ENCODE peak calls at places on chromosomes 3 and 15, in nine cellular contexts. S is heart left ventricle, N is fibroblast of pulmonary artery, F is GM10248, D is psoas muscle, A is stomach, O is dorsolateral prefrontal cortex, X is HFFc6, W is WTC11. T is an unnamed sample.

GRCh38 chr3:107271787-107272387 is 105.4 kb upstream of the CCDC54 start:
- DNase-seq in S (no peak), N (peak), F (peak), D (no peak), A (no peak), O (no peak), X (peak), W (no peak), T (no peak)

GRCh38 chr3:50557106-50557505 is 10.4 kb downstream of the C3orf18 start:
- DNase-seq in S (no peak), N (no peak), F (no peak), D (no peak), A (no peak), O (no peak), X (no peak), W (no peak), T (no peak)

GRCh38 chr15:45377630-45378148 is 655 bp downstream of the GATM start:
- DNase-seq in S (peak), N (no peak), F (no peak), D (peak), A (peak), O (peak), X (no peak), W (peak), T (peak)

GRCh38 chr3:12436514-12437222 is 47.6 kb upstream of the TSEN2 start:
- DNase-seq in S (no peak), N (peak), F (no peak), D (no peak), A (no peak), O (no peak), X (peak), W (no peak), T (no peak)

GRCh38 chr3:179717219-179717618 is 64.4 kb downstream of the USP13 start:
- DNase-seq in S (no peak), N (no peak), F (no peak), D (no peak), A (no peak), O (no peak), X (no peak), W (no peak), T (no peak)

GRCh38 chr3:147924755-147925154 is 515.6 kb downstream of the ZIC1 start:
- DNase-seq in S (no peak), N (no peak), F (no peak), D (no peak), A (no peak), O (no peak), X (no peak), W (no peak), T (no peak)

GRCh38 chr15:41957021-41957897 is 15.1 kb downstream of the EHD4 start:
- DNase-seq in S (no peak), N (no peak), F (peak), D (no peak), A (no peak), O (no peak), X (no peak), W (no peak), T (peak)

GRCh38 chr15:48925714-48926223 is 38.0 kb downstream of the SHC4 start:
- DNase-seq in S (no peak), N (peak), F (no peak), D (no peak), A (no peak), O (no peak), X (peak), W (no peak), T (no peak)

GRCh38 chr3:15500107-15500724 is 21.3 kb downstream of the COLQ start:
- DNase-seq in S (no peak), N (no peak), F (peak), D (no peak), A (no peak), O (no peak), X (no peak), W (no peak), T (no peak)

GRCh38 chr15:31216210-31216911 is 110.3 kb upstream of the KLF13 start:
- DNase-seq in S (peak), N (peak), F (peak), D (peak), A (peak), O (no peak), X (no peak), W (peak), T (peak)

GRCh38 chr3:24495334-24495994 is 814 bp upstream of the THRB start:
- DNase-seq in S (peak), N (no peak), F (no peak), D (peak), A (peak), O (peak), X (no peak), W (peak), T (peak)

GRCh38 chr15:78928616-78929093 is 16.2 kb downstream of the CTSH start:
- DNase-seq in S (no peak), N (no peak), F (no peak), D (no peak), A (no peak), O (no peak), X (no peak), W (no peak), T (no peak)

GRCh38 chr15:64599716-64600115 is 139.3 kb downstream of the ZNF609 start:
- DNase-seq in S (no peak), N (peak), F (no peak), D (no peak), A (no peak), O (no peak), X (peak), W (no peak), T (no peak)

GRCh38 chr15:89442671-89443307 is 53.6 kb downstream of the RHCG start:
- DNase-seq in S (no peak), N (peak), F (peak), D (no peak), A (peak), O (peak), X (peak), W (peak), T (peak)

GRCh38 chr15:26261966-26262365 is 398.8 kb upstream of the ATP10A start:
- DNase-seq in S (no peak), N (no peak), F (no peak), D (no peak), A (no peak), O (no peak), X (no peak), W (no peak), T (no peak)

GRCh38 chr3:34388836-34389235 is 590.4 kb downstream of the PDCD6IP start:
- DNase-seq in S (no peak), N (no peak), F (no peak), D (no peak), A (no peak), O (no peak), X (no peak), W (no peak), T (no peak)

GRCh38 chr3:70919091-70919490 is 606.7 kb upstream of the MDFIC2 start:
- DNase-seq in S (no peak), N (peak), F (no peak), D (no peak), A (no peak), O (no peak), X (no peak), W (no peak), T (no peak)

GRCh38 chr15:82831894-82832600 is 22.6 kb downstream of the WHAMM start:
- DNase-seq in S (no peak), N (no peak), F (no peak), D (no peak), A (no peak), O (no peak), X (no peak), W (no peak), T (no peak)
- TF ChIP-seq CTCF in S (no peak), N (no peak), F (no peak), D (no peak), A (no peak), O (no peak), X (no peak), W (no peak), T (no peak)

GRCh38 chr3:153443961-153444360 is 281.9 kb downstream of the RAP2B start:
- DNase-seq in S (no peak), N (peak), F (no peak), D (no peak), A (no peak), O (no peak), X (peak), W (no peak), T (no peak)
- TF ChIP-seq CTCF in S (no peak), N (peak), F (no peak), D (no peak), A (no peak), O (no peak), X (peak), W (no peak), T (no peak)

GRCh38 chr3:52379610-52380009 is 63.5 kb downstream of the DNAH1 start:
- DNase-seq in S (no peak), N (no peak), F (no peak), D (no peak), A (no peak), O (no peak), X (no peak), W (no peak), T (no peak)

GRCh38 chr3:52372822-52373504 is 56.8 kb downstream of the DNAH1 start:
- DNase-seq in S (no peak), N (no peak), F (peak), D (peak), A (peak), O (no peak), X (no peak), W (peak), T (peak)

GRCh38 chr3:52373676-52374075 is 57.6 kb downstream of the DNAH1 start:
- DNase-seq in S (no peak), N (no peak), F (no peak), D (no peak), A (no peak), O (no peak), X (peak), W (no peak), T (no peak)

GRCh38 chr3:52380023-52380422 is 63.9 kb downstream of the DNAH1 start:
- DNase-seq in S (no peak), N (no peak), F (no peak), D (no peak), A (no peak), O (no peak), X (no peak), W (no peak), T (no peak)

DNA sequence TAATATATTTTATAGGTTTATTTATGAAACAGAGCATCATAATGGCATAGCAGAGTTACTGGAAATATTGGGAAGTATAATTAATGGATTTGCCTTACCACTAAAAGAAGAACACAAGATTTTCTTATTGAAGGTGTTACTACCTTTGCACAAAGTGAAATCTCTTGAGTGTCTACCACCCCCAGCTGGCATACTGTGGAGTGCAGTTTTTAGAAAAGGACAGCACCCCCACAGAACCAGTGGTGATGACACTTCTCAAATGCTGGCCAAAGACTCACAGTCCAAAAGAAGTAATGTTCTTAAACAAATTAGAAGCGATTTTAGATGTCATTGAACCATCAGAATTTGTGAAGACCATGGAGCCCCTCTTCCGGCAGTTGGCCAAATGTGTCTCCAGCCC is 58.1 kb downstream of the DNAH1 start:
- DNase-seq in S (no peak), N (no peak), F (no peak), D (no peak), A (no peak), O (no peak), X (no peak), W (no peak), T (no peak)
- TF ChIP-seq CTCF in S (no peak), N (no peak), F (no peak), D (no peak), A (no peak), O (no peak), X (peak), W (no peak), T (no peak)

DNA sequence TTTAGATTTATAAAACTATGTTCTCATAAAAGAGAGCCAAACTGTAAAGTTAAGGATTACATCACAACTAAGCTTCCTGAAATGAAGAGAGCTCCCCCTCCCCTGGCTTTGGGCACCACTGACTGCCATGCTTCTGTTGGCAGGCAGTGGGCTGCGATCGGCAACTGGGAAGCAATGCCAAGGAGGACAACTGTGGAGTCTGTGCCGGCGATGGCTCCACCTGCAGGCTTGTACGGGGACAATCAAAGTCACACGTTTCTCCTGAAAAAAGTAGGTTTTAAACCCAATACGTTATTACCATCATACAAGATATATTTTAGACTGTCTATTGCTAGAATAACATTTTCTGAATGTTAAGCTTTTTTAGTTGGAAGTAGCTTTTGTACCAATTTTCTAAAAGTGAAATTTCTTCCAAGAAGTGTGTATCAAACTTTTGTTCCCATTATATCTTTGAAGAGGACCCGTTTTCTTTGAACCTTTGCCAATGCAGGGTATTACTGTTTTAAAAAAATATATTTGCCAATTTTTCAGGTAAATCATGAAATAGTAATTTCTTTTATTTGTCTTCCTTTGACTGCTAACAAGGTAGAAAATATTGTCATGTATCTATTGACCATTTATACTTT is 184.1 kb downstream of the ADAMTSL3 start:
- DNase-seq in S (no peak), N (peak), F (peak), D (no peak), A (peak), O (peak), X (no peak), W (peak), T (peak)
- TF ChIP-seq CTCF in S (peak), N (peak), F (peak), D (peak), A (no peak), O (peak), X (no peak), W (no peak), T (peak)

GRCh38 chr3:65569845-65570405 is 468.8 kb downstream of the MAGI1 start:
- DNase-seq in S (no peak), N (no peak), F (no peak), D (no peak), A (no peak), O (no peak), X (no peak), W (no peak), T (no peak)

GRCh38 chr3:65569129-65569528 is 469.6 kb downstream of the MAGI1 start:
- DNase-seq in S (no peak), N (no peak), F (no peak), D (no peak), A (no peak), O (no peak), X (no peak), W (no peak), T (no peak)

GRCh38 chr3:65573548-65574116 is 465.1 kb downstream of the MAGI1 start:
- DNase-seq in S (no peak), N (no peak), F (no peak), D (no peak), A (no peak), O (no peak), X (no peak), W (no peak), T (no peak)

GRCh38 chr3:65575376-65575840 is 463.3 kb downstream of the MAGI1 start:
- DNase-seq in S (no peak), N (peak), F (no peak), D (no peak), A (no peak), O (no peak), X (peak), W (no peak), T (no peak)

GRCh38 chr3:65572175-65572777 is 466.4 kb downstream of the MAGI1 start:
- DNase-seq in S (no peak), N (no peak), F (no peak), D (no peak), A (no peak), O (no peak), X (no peak), W (no peak), T (no peak)
- TF ChIP-seq CTCF in S (no peak), N (no peak), F (no peak), D (no peak), A (no peak), O (no peak), X (no peak), W (no peak), T (no peak)

DNA sequence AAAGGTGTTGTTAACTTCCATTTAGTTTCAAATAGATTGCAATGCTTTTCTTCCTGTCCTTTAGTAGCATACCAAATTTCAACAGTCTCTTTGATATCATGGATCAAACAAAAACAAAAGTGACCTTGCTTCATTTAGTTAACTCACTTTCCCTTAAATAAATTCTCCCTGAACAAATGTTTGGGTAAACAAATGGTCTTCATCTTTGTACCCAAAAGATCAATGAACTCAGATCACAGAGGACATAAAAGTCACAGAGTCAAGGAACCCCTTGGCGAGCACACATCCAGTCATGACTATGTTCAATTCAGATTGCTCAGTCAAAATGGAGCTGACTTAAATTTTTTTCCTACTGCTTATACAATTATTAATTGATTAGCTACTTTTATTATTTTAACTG is 20.6 kb upstream of the AQP9 start:
- DNase-seq in S (no peak), N (no peak), F (no peak), D (no peak), A (no peak), O (no peak), X (no peak), W (no peak), T (no peak)
- TF ChIP-seq CTCF in S (no peak), N (no peak), F (no peak), D (no peak), A (no peak), O (no peak), X (no peak), W (no peak), T (no peak)

GRCh38 chr15:51917493-51917892 is 54.1 kb downstream of the LEO1 start:
- DNase-seq in S (no peak), N (peak), F (no peak), D (no peak), A (no peak), O (no peak), X (no peak), W (peak), T (peak)
- TF ChIP-seq CTCF in S (peak), N (peak), F (peak), D (no peak), A (no peak), O (no peak), X (peak), W (no peak), T (peak)